ENCODE peak calls at places on chromosomes 5 and 9, in seven cellular contexts. M, V, J, Q, H, N and S are unnamed samples. For H3K36me3 and H4K20me1, the result is how much of the 10 kb centered on the place peaks cover.

GRCh38 chr9:83280790-83281189 is 217.8 kb upstream of the RASEF start:
- DNase-seq in J (no peak), H (no peak), V (no peak), M (no peak), N (no peak), Q (no peak), S (no peak)

GRCh38 chr5:96195053-96195452 is 233.4 kb upstream of the ELL2 start:
- DNase-seq in J (no peak), V (no peak), Q (no peak), H (peak), M (no peak), N (no peak), S (no peak)

GRCh38 chr5:170639221-170639925 is 135.6 kb downstream of the KCNIP1 start:
- DNase-seq in Q (no peak), J (no peak), M (no peak), V (no peak), H (no peak), N (no peak), S (peak)

GRCh38 chr5:155794801-155795200 is 532.2 kb upstream of the SGCD start:
- DNase-seq in Q (peak), N (no peak), J (no peak), V (no peak), M (no peak), H (peak), S (no peak)

GRCh38 chr5:96146675-96147074 is 185.0 kb upstream of the ELL2 start:
- DNase-seq in M (peak), Q (peak), N (peak), H (peak), V (peak), J (no peak), S (no peak)

GRCh38 chr5:90440644-90441043 is 31.1 kb upstream of the CETN3 start:
- DNase-seq in H (no peak), V (no peak), N (no peak), J (no peak), M (no peak), Q (no peak), S (no peak)

GRCh38 chr5:72146056-72146455 is 38.8 kb downstream of the MAP1B start:
- DNase-seq in M (no peak), J (no peak), N (no peak), H (no peak), V (no peak), Q (no peak), S (no peak)

GRCh38 chr5:143521891-143522290 is 118.4 kb upstream of the NR3C1 start:
- DNase-seq in V (no peak), M (no peak), H (peak), J (no peak), Q (no peak), N (no peak), S (no peak)

GRCh38 chr9:98709968-98710965 is 1.5 kb upstream of the GABBR2 start:
- DNase-seq in Q (peak), N (peak), J (peak), H (peak), M (peak), V (no peak), S (no peak)

GRCh38 chr5:54249210-54250028 is 61.0 kb downstream of the ARL15 start:
- DNase-seq in M (peak), J (no peak), H (peak), V (no peak), Q (no peak), N (peak), S (no peak)

GRCh38 chr5:106874974-106875373 is 795.8 kb downstream of the EFNA5 start:
- DNase-seq in J (no peak), Q (no peak), H (no peak), N (no peak), M (no peak), V (no peak), S (no peak)

GRCh38 chr5:76372320-76373054 is 30.6 kb upstream of the IQGAP2 start:
- DNase-seq in M (peak), N (peak), J (no peak), H (peak), V (no peak), Q (no peak), S (peak)

GRCh38 chr5:40333459-40334241 is 346.1 kb upstream of the PTGER4 start:
- DNase-seq in H (peak), J (no peak), M (peak), Q (no peak), N (no peak), V (no peak), S (no peak)

DNA sequence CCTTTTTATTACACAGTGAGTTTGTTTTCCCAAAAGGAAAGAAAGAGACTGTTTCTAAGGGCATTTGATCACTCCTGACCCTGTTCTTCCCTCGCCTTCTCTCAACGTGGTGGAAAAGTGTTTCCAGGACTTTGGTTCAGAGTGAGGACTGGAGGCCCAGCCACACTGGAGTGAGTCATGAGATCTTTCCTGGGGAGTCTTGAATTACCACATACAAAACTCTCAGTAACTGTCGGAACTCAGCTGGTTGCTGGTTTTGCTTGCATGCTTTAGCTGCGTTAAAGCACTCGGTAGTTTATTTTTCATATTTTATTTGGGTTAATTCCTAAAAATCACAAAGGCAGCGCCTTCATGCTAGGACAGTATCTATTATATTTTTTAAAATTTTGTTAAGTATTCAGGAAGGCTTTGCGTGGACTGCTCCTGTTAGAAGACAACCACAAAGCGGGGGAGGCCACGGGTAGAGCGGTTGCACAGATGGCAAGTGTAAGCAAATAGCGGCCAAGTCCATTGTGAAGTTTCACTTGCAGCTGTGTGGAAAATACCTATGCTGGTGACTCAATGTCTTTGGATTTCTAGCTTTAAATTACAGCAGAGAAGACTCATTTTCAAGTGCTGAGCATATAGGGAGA is 77.7 kb downstream of the ARSB start:
- DNase-seq in Q (no peak), N (peak), M (no peak), H (peak), J (no peak), V (peak), S (no peak)
- H3K27ac ChIP-seq in Q (no peak), N (peak), M (no peak), H (peak), J (no peak), V (peak), S (no peak)

GRCh38 chr9:112700080-112700479 is 17.8 kb downstream of the INIP start:
- DNase-seq in J (no peak), H (peak), V (no peak), N (no peak), Q (no peak), M (no peak), S (no peak)
- H3K36me3 ChIP-seq in J (under half), H (under half), V (under half), N (under half), Q (under half), M (under half), S (under half)

DNA sequence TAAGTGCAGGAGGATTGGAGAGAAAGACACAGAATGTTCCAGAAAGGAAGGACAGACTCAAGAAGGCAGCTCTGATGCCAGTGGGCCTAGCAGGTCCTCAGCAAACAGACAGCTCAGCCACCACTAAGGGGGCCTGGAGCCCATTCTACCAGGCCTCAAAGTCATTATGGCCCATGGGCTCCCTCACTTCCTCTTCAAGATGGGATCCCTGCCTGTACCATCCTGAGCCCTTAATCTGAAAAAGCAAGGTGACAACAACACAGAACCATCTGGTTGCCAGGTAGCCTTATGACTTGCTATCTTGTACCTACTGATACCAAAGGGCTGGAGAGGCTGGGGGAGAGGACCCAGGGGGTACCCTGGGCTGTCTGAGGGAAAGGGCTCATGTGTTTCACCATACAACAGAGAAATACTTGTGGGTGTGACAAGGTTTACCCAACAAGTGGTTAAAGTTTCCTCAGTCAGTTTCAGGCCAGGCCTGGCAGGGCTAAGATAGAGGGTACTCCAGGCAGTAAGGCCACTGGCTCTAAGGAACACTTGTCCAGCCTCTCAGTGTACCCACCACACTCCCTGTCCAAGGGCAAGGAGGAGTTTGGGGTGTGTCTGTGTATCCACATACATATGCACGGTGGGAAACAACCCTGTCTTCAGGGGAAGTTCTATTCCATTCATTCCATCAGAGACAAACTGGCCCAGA is 30.7 kb downstream of the TCF7 start:
- DNase-seq in Q (no peak), M (no peak), J (no peak), H (no peak), N (peak), V (no peak), S (no peak)
- H4K20me1 ChIP-seq in Q (under half), M (under half), J (half or more), H (under half), N (under half), V (under half), S (under half)

GRCh38 chr5:149999866-150000260 is 591 bp downstream of the TIGD6 start:
- DNase-seq in Q (no peak), M (no peak), N (no peak), H (no peak), V (no peak), J (no peak), S (no peak)

GRCh38 chr5:150000261-150000989 is at the start of the genes HMGXB3 and TIGD6:
- DNase-seq in N (peak), M (peak), V (peak), Q (peak), H (peak), J (peak), S (peak)

GRCh38 chr5:150000990-150001659 is 586 bp downstream of the HMGXB3 start:
- DNase-seq in N (peak), J (peak), M (peak), H (peak), Q (peak), V (no peak), S (no peak)

GRCh38 chr5:149999359-149999758 is 1.1 kb downstream of the TIGD6 start:
- DNase-seq in V (no peak), H (no peak), J (no peak), N (no peak), M (no peak), Q (no peak), S (no peak)

DNA sequence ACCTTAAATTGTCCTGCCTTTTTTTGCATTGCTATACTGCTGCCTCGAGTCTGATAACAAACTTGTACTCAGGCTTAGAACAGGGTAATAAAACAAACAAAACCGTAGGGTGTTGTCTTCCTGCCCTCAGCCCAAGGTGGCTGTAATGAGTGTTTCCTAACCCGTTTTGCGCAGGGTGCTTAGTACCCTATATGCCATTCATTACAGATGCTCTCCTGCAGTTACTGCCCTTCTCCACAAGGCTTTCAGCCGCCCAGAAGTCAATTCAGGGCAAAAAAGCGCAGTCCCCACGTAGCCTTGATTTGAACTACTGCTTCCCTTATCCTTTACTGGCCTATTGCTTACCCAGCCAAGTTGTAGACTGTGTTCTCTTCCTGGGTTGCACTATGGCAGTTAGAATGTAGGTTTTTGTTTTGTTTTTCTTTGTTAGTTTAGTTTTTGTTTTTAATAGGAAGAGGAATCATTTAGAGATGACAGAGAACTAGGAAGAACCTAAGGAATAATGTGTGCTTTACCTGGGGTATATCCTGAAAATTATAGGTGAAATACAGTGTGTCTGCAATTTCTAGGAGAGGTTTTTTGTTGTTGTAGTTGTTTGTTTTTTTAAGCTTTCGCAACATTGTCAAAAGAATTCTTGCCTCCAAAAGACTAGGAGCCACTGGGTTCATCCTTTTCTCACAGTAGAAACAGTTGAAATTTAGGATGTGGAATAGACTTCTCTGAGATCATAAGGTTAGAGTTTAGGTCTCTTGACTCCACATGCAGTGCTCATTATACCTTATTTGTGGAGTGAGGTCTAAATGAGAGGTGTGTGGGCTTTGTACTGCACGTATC is 1.3 kb downstream of the HMGXB3 start:
- DNase-seq in J (peak), Q (peak), N (peak), V (peak), H (peak), M (peak), S (peak)
- H3K27ac ChIP-seq in J (no peak), Q (no peak), N (peak), V (peak), H (peak), M (no peak), S (peak)

GRCh38 chr9:129130791-129131190 is 19.6 kb downstream of the PTPA start:
- DNase-seq in V (no peak), M (no peak), N (no peak), H (no peak), J (no peak), Q (no peak), S (no peak)

GRCh38 chr9:129136446-129137049 is 25.3 kb downstream of the PTPA start:
- DNase-seq in N (no peak), J (no peak), H (no peak), Q (no peak), V (no peak), M (no peak), S (no peak)

GRCh38 chr9:129131300-129132145 is 20.3 kb downstream of the PTPA start:
- DNase-seq in M (peak), J (peak), N (peak), Q (peak), H (peak), V (no peak), S (peak)

GRCh38 chr9:129135476-129135875 is 24.3 kb downstream of the PTPA start:
- DNase-seq in Q (no peak), H (no peak), M (no peak), N (no peak), V (no peak), J (no peak), S (no peak)

GRCh38 chr9:129133067-129133466 is 21.9 kb downstream of the PTPA start:
- DNase-seq in N (no peak), J (no peak), V (no peak), M (no peak), H (no peak), Q (no peak), S (no peak)
- H3K36me3 ChIP-seq in N (under half), J (under half), V (under half), M (under half), H (under half), Q (under half), S (under half)

DNA sequence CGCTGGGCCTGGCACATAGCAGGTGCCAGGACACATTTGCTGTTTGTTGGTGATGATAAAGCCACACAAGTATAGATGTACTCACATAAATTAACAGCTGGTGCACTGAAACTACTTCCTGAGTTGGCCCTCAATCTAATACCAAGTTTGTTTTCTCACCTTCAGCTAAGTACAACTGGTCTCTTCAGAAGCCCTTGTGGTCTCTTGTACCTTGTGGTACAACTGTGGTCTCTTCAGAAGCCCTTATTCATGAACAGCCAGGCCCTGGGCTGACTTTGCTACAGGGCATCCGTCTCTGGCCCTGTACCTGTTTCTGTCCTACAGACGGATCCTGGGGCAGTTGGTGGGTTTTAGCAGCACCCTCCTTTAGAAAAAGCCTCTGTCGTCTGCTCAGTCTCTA is 81.5 kb downstream of the DAB2IP start:
- DNase-seq in Q (no peak), M (no peak), N (no peak), H (no peak), V (no peak), J (no peak), S (no peak)
- H4K20me1 ChIP-seq in Q (under half), M (under half), N (under half), H (under half), V (under half), J (half or more), S (under half)

GRCh38 chr9:137166242-137167112 is 3.4 kb downstream of the LRRC26 start:
- DNase-seq in V (no peak), M (no peak), H (no peak), J (no peak), Q (no peak), N (no peak), S (no peak)
- H3K27ac ChIP-seq in V (no peak), M (no peak), H (no peak), J (no peak), Q (no peak), N (no peak), S (no peak)